ENCODE peak calls at places on chromosome 2, in six cellular contexts. I, K, C, B, W and D are unnamed samples.

GRCh38 chr2:159617651-159618050 is 1.3 kb upstream of the BAZ2B start:
- DNase-seq in I (no peak), K (no peak), C (peak), B (no peak), W (no peak), D (no peak)

GRCh38 chr2:83795777-83796176 is 663.3 kb downstream of the SUCLG1 start:
- DNase-seq in I (no peak), K (no peak), C (no peak), B (no peak), W (no peak), D (no peak)

GRCh38 chr2:100011272-100011711 is 131.1 kb downstream of the AFF3 start:
- DNase-seq in I (no peak), K (peak), C (no peak), B (no peak), W (no peak), D (no peak)

GRCh38 chr2:8388779-8389178 is 293.1 kb upstream of the ID2 start:
- DNase-seq in I (no peak), K (no peak), C (no peak), B (no peak), W (no peak), D (no peak)

GRCh38 chr2:237693281-237694039 is 66.1 kb downstream of the LRRFIP1 start:
- DNase-seq in I (no peak), K (peak), C (no peak), B (no peak), W (no peak), D (no peak)

GRCh38 chr2:121260370-121261154 is 24.4 kb downstream of the TFCP2L1 start:
- DNase-seq in I (no peak), K (no peak), C (peak), B (no peak), W (no peak), D (no peak)

GRCh38 chr2:237207641-237208040 is 122.0 kb downstream of the COPS8 start:
- DNase-seq in I (no peak), K (no peak), C (no peak), B (no peak), W (no peak), D (no peak)

GRCh38 chr2:152555048-152555447 is 162.2 kb downstream of the PRPF40A start:
- DNase-seq in I (no peak), K (no peak), C (no peak), B (no peak), W (no peak), D (no peak)

GRCh38 chr2:3585239-3586109 is 9.4 kb upstream of the COLEC11 start:
- DNase-seq in I (no peak), K (no peak), C (no peak), B (no peak), W (no peak), D (no peak)

GRCh38 chr2:176325732-176326131 is 56.5 kb downstream of the MTX2 start:
- DNase-seq in I (no peak), K (peak), C (no peak), B (peak), W (no peak), D (peak)

GRCh38 chr2:232444409-232445148 is 11.4 kb upstream of the ALPI start:
- DNase-seq in I (no peak), K (peak), C (no peak), B (peak), W (peak), D (no peak)

GRCh38 chr2:210768329-210768910 is 212.0 kb downstream of the CPS1 start:
- DNase-seq in I (no peak), K (no peak), C (no peak), B (no peak), W (no peak), D (no peak)

GRCh38 chr2:118539290-118539689 is 308.2 kb downstream of the EN1 start:
- DNase-seq in I (no peak), K (peak), C (no peak), B (no peak), W (no peak), D (no peak)

GRCh38 chr2:6410265-6410664 is 455.4 kb downstream of the CMPK2 start:
- DNase-seq in I (no peak), K (no peak), C (no peak), B (no peak), W (no peak), D (no peak)

GRCh38 chr2:200454839-200455801 is 54.7 kb downstream of the KCTD18 start:
- DNase-seq in I (no peak), K (peak), C (no peak), B (no peak), W (peak), D (no peak)

GRCh38 chr2:21728133-21728532 is 604.4 kb downstream of the TDRD15 start:
- DNase-seq in I (no peak), K (no peak), C (no peak), B (no peak), W (no peak), D (no peak)

GRCh38 chr2:16662440-16662839 is 3.2 kb downstream of the CYRIA start:
- DNase-seq in I (no peak), K (peak), C (no peak), B (no peak), W (no peak), D (no peak)

GRCh38 chr2:74516070-74516633 is 1.9 kb downstream of the TLX2 start:
- DNase-seq in I (no peak), K (peak), C (no peak), B (no peak), W (peak), D (no peak)

GRCh38 chr2:174985624-174986023 is 19.6 kb downstream of the CHN1 start:
- DNase-seq in I (no peak), K (peak), C (no peak), B (no peak), W (no peak), D (no peak)

GRCh38 chr2:215396595-215397313 is 39.1 kb downstream of the FN1 start:
- DNase-seq in I (no peak), K (no peak), C (no peak), B (no peak), W (no peak), D (no peak)

GRCh38 chr2:164745012-164745797 is 96.4 kb downstream of the COBLL1 start:
- DNase-seq in I (no peak), K (peak), C (no peak), B (no peak), W (no peak), D (no peak)

GRCh38 chr2:218885981-218886447 is 5.4 kb downstream of the WNT10A start:
- DNase-seq in I (no peak), K (no peak), C (no peak), B (no peak), W (peak), D (no peak)

GRCh38 chr2:109341363-109341762 is 212.4 kb downstream of the SH3RF3 start:
- DNase-seq in I (no peak), K (no peak), C (no peak), B (no peak), W (no peak), D (no peak)

GRCh38 chr2:238415036-238415764 is 11.5 kb upstream of the ASB1 start:
- DNase-seq in I (no peak), K (no peak), C (no peak), B (no peak), W (no peak), D (no peak)

GRCh38 chr2:13240061-13240460 is 523.3 kb downstream of the TRIB2 start:
- DNase-seq in I (no peak), K (no peak), C (no peak), B (no peak), W (no peak), D (no peak)

GRCh38 chr2:236939271-236939670 is 146.4 kb upstream of the COPS8 start:
- DNase-seq in I (no peak), K (no peak), C (no peak), B (no peak), W (no peak), D (no peak)

GRCh38 chr2:147374410-147374811 is 470.4 kb upstream of the ACVR2A start:
- DNase-seq in I (no peak), K (no peak), C (peak), B (no peak), W (no peak), D (no peak)

GRCh38 chr2:233973786-233974185 is 56.6 kb downstream of the TRPM8 start:
- DNase-seq in I (no peak), K (no peak), C (no peak), B (no peak), W (no peak), D (no peak)

GRCh38 chr2:45339253-45339652 is 271.8 kb downstream of the SRBD1 start:
- DNase-seq in I (no peak), K (no peak), C (no peak), B (no peak), W (no peak), D (no peak)